ENCODE peak calls at places on chromosomes 16 and 17, in eight cellular contexts. A is astrocyte, O is heart left ventricle, W is fibroblast of lung, I is upper lobe of right lung, M is pancreas, Z is cardiac muscle cell, Y is tibial nerve. H is an unnamed sample. For H3K4me1 and H3K36me3, the result is how much of the 10 kb centered on the place peaks cover.

GRCh38 chr17:48600244-48601098 is 4.3 kb downstream of the HOXB6 start:
- DNase-seq in Z (no peak), Y (no peak), W (no peak), M (no peak), A (no peak), I (no peak), O (no peak), H (no peak)

GRCh38 chr17:63173450-63173849 is 207.4 kb downstream of the TANC2 start:
- DNase-seq in I (no peak), Y (no peak), A (no peak), M (no peak), O (no peak), W (no peak), Z (no peak), H (no peak)

GRCh38 chr17:50033316-50033715 is 22.6 kb upstream of the ITGA3 start:
- DNase-seq in Y (no peak), Z (no peak), A (peak), W (peak), I (no peak), M (no peak), O (no peak), H (no peak)

GRCh38 chr17:67246648-67247415 is 1.8 kb upstream of the HELZ start:
- DNase-seq in M (no peak), Z (no peak), W (no peak), Y (no peak), I (peak), A (peak), O (no peak), H (no peak)

GRCh38 chr17:46925185-46925858 is 2.4 kb downstream of the GOSR2 start:
- DNase-seq in W (no peak), Y (no peak), M (no peak), Z (no peak), A (no peak), O (no peak), I (no peak), H (no peak)

GRCh38 chr17:79951361-79952264 is 84.1 kb downstream of the TBC1D16 start:
- DNase-seq in M (peak), O (peak), I (peak), Z (peak), A (peak), Y (no peak), W (peak), H (no peak)

GRCh38 chr17:66695098-66695497 is 139.8 kb upstream of the CACNG5 start:
- DNase-seq in O (no peak), I (no peak), Y (no peak), Z (no peak), W (no peak), M (no peak), A (no peak), H (no peak)

GRCh38 chr16:7318661-7319060 is 14.0 kb upstream of the RBFOX1 start:
- DNase-seq in Y (no peak), W (no peak), I (no peak), M (no peak), O (no peak), Z (no peak), A (no peak), H (no peak)

GRCh38 chr17:75619506-75620431 is 13.5 kb upstream of the SMIM5 start:
- DNase-seq in Y (no peak), A (peak), W (peak), O (peak), Z (peak), M (peak), I (no peak), H (no peak)

GRCh38 chr16:73171380-73171779 is 123.5 kb upstream of the ZFHX3 start:
- DNase-seq in W (no peak), I (no peak), O (no peak), Z (no peak), Y (no peak), M (no peak), A (no peak), H (no peak)

GRCh38 chr17:36933174-36934143 is 3.8 kb upstream of the LHX1 start:
- DNase-seq in Y (no peak), M (no peak), W (no peak), I (peak), A (no peak), Z (no peak), O (no peak), H (no peak)

GRCh38 chr16:16938009-16938408 is 532.8 kb downstream of the XYLT1 start:
- DNase-seq in Z (no peak), W (no peak), A (no peak), Y (no peak), O (no peak), M (no peak), I (no peak), H (no peak)

GRCh38 chr17:34420254-34420766 is 57.3 kb upstream of the CCL1 start:
- DNase-seq in A (peak), Z (peak), I (no peak), M (peak), O (no peak), Y (peak), W (peak), H (peak)

GRCh38 chr16:63922563-63922962 is 1199.3 kb downstream of the CDH11 start:
- DNase-seq in M (no peak), O (no peak), W (no peak), Y (no peak), Z (no peak), I (no peak), A (peak), H (no peak)

GRCh38 chr16:74064120-74064735 is 232.4 kb upstream of the PSMD7 start:
- DNase-seq in O (no peak), M (no peak), A (no peak), Z (no peak), Y (no peak), I (no peak), W (peak), H (no peak)

GRCh38 chr16:23597003-23597756 is 1.1 kb upstream of the NDUFAB1 start:
- DNase-seq in O (no peak), A (no peak), I (no peak), Z (peak), M (no peak), Y (no peak), W (no peak), H (no peak)

GRCh38 chr16:13426279-13426678 is 493.7 kb upstream of the ERCC4 start:
- DNase-seq in Z (no peak), I (no peak), Y (no peak), A (no peak), M (no peak), O (no peak), W (no peak), H (no peak)

GRCh38 chr16:83723244-83723643 is 84.5 kb upstream of the HSBP1 start:
- DNase-seq in Y (no peak), W (no peak), Z (no peak), O (no peak), I (no peak), M (no peak), A (peak), H (no peak)

GRCh38 chr17:8488931-8489330 is 53.2 kb downstream of the NDEL1 start:
- DNase-seq in Z (no peak), I (peak), O (no peak), M (no peak), Y (no peak), W (peak), A (peak), H (peak)

GRCh38 chr16:21036471-21036870 is 114.2 kb downstream of the DNAH3 start:
- DNase-seq in M (no peak), Y (no peak), I (no peak), W (no peak), O (no peak), A (no peak), Z (no peak), H (no peak)

GRCh38 chr16:10741844-10742243 is 1.8 kb upstream of the NUBP1 start:
- DNase-seq in Y (no peak), O (no peak), Z (no peak), I (no peak), W (peak), M (no peak), A (peak), H (no peak)

GRCh38 chr17:57552114-57552601 is 192.9 kb downstream of the CCDC182 start:
- DNase-seq in O (no peak), Y (no peak), W (peak), M (no peak), A (no peak), I (no peak), Z (peak), H (no peak)

GRCh38 chr16:4351880-4352279 is 759 bp upstream of the PAM16 start:
- DNase-seq in W (no peak), Z (no peak), O (no peak), M (no peak), I (no peak), A (no peak), Y (no peak), H (no peak)

GRCh38 chr17:80586464-80587228 is 42.0 kb downstream of the RPTOR start:
- DNase-seq in Y (no peak), I (no peak), O (no peak), M (peak), A (no peak), Z (no peak), W (peak), H (no peak)

GRCh38 chr16:84548971-84549844 is 44.7 kb upstream of the MEAK7 start:
- DNase-seq in A (no peak), M (peak), W (no peak), I (no peak), O (no peak), Y (no peak), Z (no peak), H (no peak)

GRCh38 chr17:58094118-58094517 is 10.9 kb downstream of the DYNLL2 start:
- DNase-seq in O (no peak), W (no peak), Y (no peak), M (no peak), I (no peak), A (no peak), Z (no peak), H (no peak)

GRCh38 chr17:50807014-50807413 is 28.4 kb upstream of the WFIKKN2 start:
- DNase-seq in I (no peak), Y (no peak), M (no peak), W (no peak), A (peak), O (no peak), Z (no peak), H (no peak)

GRCh38 chr16:21656795-21657768 is 4.7 kb upstream of the IGSF6 start:
- DNase-seq in O (no peak), I (no peak), A (peak), W (peak), M (no peak), Y (peak), Z (peak), H (no peak)

GRCh38 chr17:29620271-29620670 is 2.4 kb downstream of the CORO6 start:
- DNase-seq in O (no peak), M (peak), Y (no peak), A (no peak), Z (no peak), W (peak), I (peak), H (no peak)

GRCh38 chr17:13429201-13429600 is 172.5 kb downstream of the HS3ST3A1 start:
- DNase-seq in A (peak), I (no peak), O (no peak), Y (peak), W (peak), Z (no peak), M (no peak), H (no peak)

GRCh38 chr17:35210741-35211140 is 16.5 kb upstream of the SLC35G3 start:
- DNase-seq in W (no peak), Z (no peak), O (no peak), I (no peak), Y (no peak), A (no peak), M (no peak), H (no peak)

GRCh38 chr16:26510924-26511323 is 555.8 kb upstream of the C16orf82 start:
- DNase-seq in W (no peak), I (no peak), Y (no peak), A (no peak), Z (no peak), M (no peak), O (no peak), H (no peak)

GRCh38 chr17:31488982-31489294 is 97.5 kb downstream of the RAB11FIP4 start:
- DNase-seq in M (peak), W (no peak), A (no peak), Y (no peak), I (no peak), Z (no peak), O (no peak), H (no peak)

GRCh38 chr17:31490991-31491793 is 99.7 kb downstream of the RAB11FIP4 start:
- DNase-seq in A (no peak), Y (no peak), M (no peak), W (no peak), O (peak), I (no peak), Z (no peak), H (no peak)

GRCh38 chr17:31488264-31488981 is 96.9 kb downstream of the RAB11FIP4 start:
- DNase-seq in A (no peak), O (peak), Y (no peak), Z (no peak), W (no peak), I (peak), M (peak), H (no peak)

GRCh38 chr17:31489295-31490018 is 98.0 kb downstream of the RAB11FIP4 start:
- DNase-seq in I (peak), W (no peak), Z (no peak), A (no peak), M (peak), Y (no peak), O (peak), H (no peak)

DNA sequence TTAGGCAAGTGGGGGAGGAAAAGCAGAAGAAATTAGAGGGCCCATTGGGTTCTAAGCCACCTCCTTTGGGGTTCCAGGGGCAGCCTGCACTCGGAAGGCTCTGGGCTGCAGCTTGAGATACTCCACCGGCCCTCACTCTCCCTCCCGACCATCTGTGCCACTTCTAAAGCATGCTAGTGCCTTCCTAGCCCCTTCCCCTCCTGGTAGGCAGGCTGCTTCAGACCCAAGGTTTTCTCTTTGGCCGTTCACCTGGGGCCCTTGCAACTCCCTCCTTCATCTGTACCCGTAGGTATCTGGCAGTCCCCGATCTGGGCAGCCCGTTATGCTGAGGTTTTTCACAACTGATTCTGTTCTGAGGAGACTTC is 98.5 kb downstream of the RAB11FIP4 start:
- DNase-seq in Z (no peak), W (no peak), O (no peak), M (no peak), Y (no peak), A (no peak), I (no peak), H (no peak)
- H3K4me1 ChIP-seq in Z (under half), W (under half), O (under half), M (half or more), Y (under half), A (under half), I (under half), H (under half)

DNA sequence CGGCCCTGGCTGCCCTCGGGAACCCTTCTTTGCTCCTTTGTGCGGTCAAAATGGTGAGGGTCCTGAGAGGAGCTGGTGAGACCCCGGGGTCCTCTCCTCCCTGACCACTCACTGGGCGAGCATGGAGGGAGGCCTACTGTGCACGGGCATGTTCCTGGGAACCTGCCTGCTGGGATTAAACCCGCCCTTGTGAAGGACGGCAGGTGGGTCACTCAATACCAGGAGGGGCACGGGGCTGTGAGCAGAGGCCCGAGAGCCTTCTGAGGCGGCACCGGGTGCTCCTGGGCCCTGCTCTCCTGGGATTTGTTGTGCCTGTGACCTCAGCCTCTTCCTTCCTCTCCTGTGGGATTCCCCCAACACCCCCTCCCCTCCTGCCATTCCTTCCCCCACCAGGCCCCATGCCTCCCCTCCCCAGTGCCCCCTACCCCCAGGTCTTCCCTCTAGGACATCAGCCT is 19.7 kb downstream of the METRNL start:
- DNase-seq in Y (no peak), M (no peak), I (no peak), O (no peak), W (no peak), A (no peak), Z (no peak), H (no peak)
- H3K36me3 ChIP-seq in Y (under half), M (under half), I (under half), O (under half), W (under half), A (under half), Z (under half), H (under half)

GRCh38 chr17:32929288-32929574 is 1.3 kb downstream of the TMEM98 start:
- DNase-seq in A (no peak), O (no peak), I (no peak), Y (no peak), W (peak), M (no peak), Z (peak), H (no peak)

GRCh38 chr17:32929588-32929987 is 1.6 kb downstream of the TMEM98 start:
- DNase-seq in Y (no peak), I (no peak), W (no peak), A (no peak), O (no peak), Z (no peak), M (no peak), H (no peak)

GRCh38 chr17:32930512-32930911 is 2.6 kb downstream of the TMEM98 start:
- DNase-seq in M (no peak), Z (no peak), Y (no peak), O (no peak), W (no peak), A (no peak), I (no peak), H (no peak)

GRCh38 chr17:32933881-32934280 is 5.9 kb downstream of the TMEM98 start:
- DNase-seq in Z (no peak), I (no peak), W (no peak), A (no peak), O (no peak), M (no peak), Y (no peak), H (no peak)

DNA sequence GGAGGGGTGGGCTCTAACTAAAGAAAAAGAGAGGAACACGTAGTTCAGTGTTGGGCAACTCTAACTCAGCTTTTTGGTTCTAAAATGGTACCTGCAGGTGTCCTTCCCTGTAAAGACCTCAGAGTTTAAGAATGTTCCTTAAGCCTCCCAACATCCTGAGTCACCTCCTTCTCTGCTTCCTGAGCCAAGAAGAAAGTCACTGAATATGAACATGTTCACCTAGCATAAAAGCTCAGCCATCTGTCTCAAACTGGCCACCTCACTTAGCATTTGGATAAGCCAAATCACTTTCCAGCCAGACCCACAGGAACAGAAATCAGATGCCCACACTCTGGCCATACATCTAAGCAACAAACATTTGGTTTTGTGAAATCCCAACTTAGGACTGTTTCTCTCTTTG is 3.7 kb downstream of the TMEM98 start:
- DNase-seq in M (no peak), I (no peak), O (no peak), Z (no peak), A (peak), Y (no peak), W (no peak), H (no peak)
- H3K4me1 ChIP-seq in M (under half), I (under half), O (under half), Z (under half), A (under half), Y (under half), W (under half), H (under half)

GRCh38 chr16:31181102-31181830 is 1.3 kb downstream of the FUS start:
- DNase-seq in Y (no peak), W (peak), I (peak), A (no peak), M (peak), Z (no peak), O (no peak), H (no peak)
- H3K36me3 ChIP-seq in Y (under half), W (under half), I (under half), A (under half), M (under half), Z (under half), O (under half), H (under half)

DNA sequence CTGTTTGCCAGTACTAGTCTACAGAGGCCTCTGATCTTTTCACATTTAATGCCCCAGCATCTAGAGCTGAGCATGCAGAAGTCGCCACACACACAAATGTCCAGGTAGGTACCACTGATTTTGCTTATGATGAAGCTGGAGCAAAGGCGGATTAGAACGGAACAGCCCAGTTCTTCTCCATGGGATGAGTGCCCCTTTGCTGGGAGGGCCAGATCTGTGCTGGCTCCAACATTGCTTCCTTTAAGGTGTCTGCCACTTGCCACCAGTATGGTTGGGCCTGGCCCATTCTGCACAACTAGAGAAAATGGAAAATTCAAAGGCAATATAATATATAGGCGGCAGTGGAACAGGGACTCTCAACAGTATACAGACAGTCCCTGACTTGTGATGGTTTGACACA is 2.2 kb upstream of the MNT start:
- DNase-seq in A (no peak), W (no peak), M (peak), O (no peak), Z (no peak), I (no peak), Y (no peak), H (no peak)
- H3K4me1 ChIP-seq in A (half or more), W (under half), M (under half), O (half or more), Z (under half), I (under half), Y (half or more), H (half or more)

GRCh38 chr16:56931769-56932587 is at the start of gene HERPUD1:
- DNase-seq in W (peak), Z (peak), M (peak), O (peak), Y (peak), I (peak), A (peak), H (peak)

GRCh38 chr16:56933266-56933619 is 1.3 kb downstream of the HERPUD1 start:
- DNase-seq in O (no peak), Z (no peak), I (no peak), A (no peak), Y (no peak), W (no peak), M (no peak), H (no peak)

GRCh38 chr16:56932588-56933265 is 785 bp downstream of the HERPUD1 start:
- DNase-seq in Y (peak), W (peak), M (peak), Z (peak), O (peak), I (peak), A (peak), H (peak)

GRCh38 chr16:56935201-56935600 is 3.3 kb downstream of the HERPUD1 start:
- DNase-seq in I (no peak), W (no peak), O (no peak), M (no peak), Z (no peak), Y (no peak), A (no peak), H (no peak)

GRCh38 chr16:56933828-56934598 is 2.1 kb downstream of the HERPUD1 start:
- DNase-seq in O (no peak), W (no peak), Z (no peak), A (no peak), I (no peak), Y (no peak), M (no peak), H (no peak)
- H3K36me3 ChIP-seq in O (under half), W (under half), Z (under half), A (under half), I (half or more), Y (under half), M (half or more), H (under half)

GRCh38 chr16:89565256-89565505 is 4.7 kb downstream of the RPL13 start:
- DNase-seq in M (no peak), Y (no peak), O (no peak), I (no peak), W (no peak), A (no peak), Z (no peak), H (no peak)
- H3K4me1 ChIP-seq in M (under half), Y (half or more), O (under half), I (under half), W (under half), A (under half), Z (under half), H (under half)

GRCh38 chr16:57044931-57045693 is 47.3 kb upstream of the CPNE2 start:
- DNase-seq in I (no peak), Y (no peak), W (peak), O (no peak), M (no peak), A (no peak), Z (no peak), H (no peak)

GRCh38 chr16:57041182-57042156 is 50.9 kb upstream of the CPNE2 start:
- DNase-seq in W (peak), A (no peak), O (no peak), I (no peak), Z (no peak), Y (no peak), M (no peak), H (no peak)

GRCh38 chr16:57045694-57046381 is 46.5 kb upstream of the CPNE2 start:
- DNase-seq in M (no peak), A (peak), Z (peak), Y (peak), I (no peak), O (peak), W (peak), H (peak)

GRCh38 chr16:57042157-57043111 is 49.9 kb upstream of the CPNE2 start:
- DNase-seq in O (no peak), A (peak), I (no peak), M (no peak), Y (no peak), W (no peak), Z (no peak), H (no peak)

GRCh38 chr16:57043248-57043647 is 49.1 kb upstream of the CPNE2 start:
- DNase-seq in O (no peak), Y (no peak), A (no peak), W (no peak), I (no peak), M (no peak), Z (no peak), H (no peak)
- H3K36me3 ChIP-seq in O (under half), Y (half or more), A (under half), W (under half), I (under half), M (under half), Z (under half), H (under half)